ENCODE peak calls at places on chromosome 1, in four cellular contexts. J, M, I and F are unnamed samples.

GRCh38 chr1:171139890-171140289 is 45.2 kb upstream of the FMO2 start:
- DNase-seq in M (no peak), J (no peak), I (no peak), F (no peak)

GRCh38 chr1:178645157-178645825 is 79.8 kb upstream of the RALGPS2 start:
- DNase-seq in I (no peak), J (no peak), M (no peak), F (no peak)

GRCh38 chr1:245512980-245513578 is 358.3 kb downstream of the KIF26B start:
- DNase-seq in J (no peak), I (peak), M (no peak), F (no peak)

GRCh38 chr1:196317535-196318522 is 290.4 kb downstream of the KCNT2 start:
- DNase-seq in M (no peak), J (peak), I (peak), F (no peak)

GRCh38 chr1:109765896-109766615 is 2.3 kb upstream of the EPS8L3 start:
- DNase-seq in M (no peak), J (no peak), I (no peak), F (no peak)

GRCh38 chr1:75984781-75985180 is 52.6 kb upstream of the ASB17 start:
- DNase-seq in I (no peak), J (no peak), M (no peak), F (no peak)

GRCh38 chr1:248807067-248807737 is 18.5 kb downstream of the SH3BP5L start:
- DNase-seq in I (peak), J (no peak), M (no peak), F (peak)

GRCh38 chr1:200096774-200097173 is 69.3 kb downstream of the NR5A2 start:
- DNase-seq in J (no peak), M (no peak), I (no peak), F (no peak)

GRCh38 chr1:225882699-225883615 is 777 bp upstream of the TMEM63A start:
- DNase-seq in M (no peak), J (no peak), I (peak), F (no peak)

GRCh38 chr1:212037900-212038299 is 2.4 kb downstream of the DTL start:
- DNase-seq in I (no peak), J (no peak), M (no peak), F (no peak)

GRCh38 chr1:26779093-26779668 is 8.6 kb upstream of the PIGV start:
- DNase-seq in I (no peak), M (no peak), J (no peak), F (no peak)

GRCh38 chr1:202588644-202589189 is 121.5 kb downstream of the SYT2 start:
- DNase-seq in I (no peak), M (no peak), J (no peak), F (no peak)

GRCh38 chr1:223504741-223505140 is 111.5 kb downstream of the CCDC185 start:
- DNase-seq in J (peak), I (no peak), M (no peak), F (no peak)

GRCh38 chr1:95309031-95309459 is 75.0 kb downstream of the RWDD3 start:
- DNase-seq in J (no peak), M (no peak), I (peak), F (no peak)

GRCh38 chr1:156406229-156406628 is 37.2 kb downstream of the RHBG start:
- DNase-seq in M (no peak), I (no peak), J (no peak), F (no peak)

GRCh38 chr1:57015071-57015470 is 49.3 kb upstream of the C8B start:
- DNase-seq in J (no peak), M (no peak), I (no peak), F (no peak)

GRCh38 chr1:54934869-54935268 is 45.6 kb upstream of the TMEM61 start:
- DNase-seq in J (peak), I (no peak), M (no peak), F (no peak)

GRCh38 chr1:25703671-25704637 is 87.4 kb downstream of the MAN1C1 start:
- DNase-seq in I (no peak), M (no peak), J (no peak), F (no peak)

GRCh38 chr1:80248886-80249285 is 1242.4 kb upstream of the ADGRL4 start:
- DNase-seq in I (no peak), M (no peak), J (no peak), F (no peak)

GRCh38 chr1:181936768-181937581 is 124.5 kb downstream of the ZNF648 start:
- DNase-seq in J (no peak), I (peak), M (peak), F (peak)

GRCh38 chr1:230869499-230869898 is 1.2 kb upstream of the C1orf198 start:
- DNase-seq in J (no peak), I (no peak), M (no peak), F (no peak)

GRCh38 chr1:87058343-87058649 is 143.9 kb downstream of the HS2ST1 start:
- DNase-seq in J (no peak), I (no peak), M (no peak), F (no peak)

GRCh38 chr1:216665381-216665780 is 57.8 kb downstream of the ESRRG start:
- DNase-seq in J (no peak), M (no peak), I (no peak), F (no peak)

GRCh38 chr1:100362821-100363466 is 10.6 kb downstream of the CDC14A start:
- DNase-seq in J (no peak), I (no peak), M (no peak), F (no peak)

GRCh38 chr1:10980094-10980577 is 32.3 kb upstream of the TARDBP start:
- DNase-seq in M (peak), J (no peak), I (peak), F (no peak)

GRCh38 chr1:23923592-23924495 is 10.7 kb upstream of the CNR2 start:
- DNase-seq in M (no peak), I (no peak), J (no peak), F (no peak)

GRCh38 chr1:84382127-84382526 is 16.2 kb upstream of the DNASE2B start:
- DNase-seq in J (no peak), M (no peak), I (no peak), F (no peak)

GRCh38 chr1:95323117-95323516 is 89.1 kb downstream of the RWDD3 start:
- DNase-seq in I (no peak), J (no peak), M (no peak), F (no peak)

GRCh38 chr1:218498061-218498938 is 153.2 kb downstream of the TGFB2 start:
- DNase-seq in M (no peak), I (no peak), J (no peak), F (no peak)

GRCh38 chr1:11493972-11494655 is 15.2 kb downstream of the DISP3 start:
- DNase-seq in M (no peak), I (no peak), J (no peak), F (no peak)

GRCh38 chr1:117096871-117097842 is 24.4 kb downstream of the TRIM45 start:
- DNase-seq in I (no peak), J (no peak), M (no peak), F (no peak)

GRCh38 chr1:23553206-23553895 is 6.0 kb downstream of the ID3 start:
- DNase-seq in I (no peak), M (no peak), J (no peak), F (no peak)

GRCh38 chr1:23475641-23476040 is 8.3 kb downstream of the ASAP3 start:
- DNase-seq in J (no peak), I (no peak), M (no peak), F (no peak)

GRCh38 chr1:245361056-245361455 is 206.3 kb downstream of the KIF26B start:
- DNase-seq in I (no peak), M (no peak), J (no peak), F (no peak)

GRCh38 chr1:227490001-227490400 is 73.4 kb upstream of the ZNF678 start:
- DNase-seq in I (no peak), J (no peak), M (no peak), F (no peak)

GRCh38 chr1:227486559-227486958 is 76.8 kb upstream of the ZNF678 start:
- DNase-seq in I (no peak), J (no peak), M (no peak), F (no peak)

GRCh38 chr1:227487606-227488005 is 75.8 kb upstream of the ZNF678 start:
- DNase-seq in I (no peak), M (no peak), J (no peak), F (no peak)

GRCh38 chr1:227490478-227490877 is 72.9 kb upstream of the ZNF678 start:
- DNase-seq in M (no peak), J (no peak), I (no peak), F (no peak)

DNA sequence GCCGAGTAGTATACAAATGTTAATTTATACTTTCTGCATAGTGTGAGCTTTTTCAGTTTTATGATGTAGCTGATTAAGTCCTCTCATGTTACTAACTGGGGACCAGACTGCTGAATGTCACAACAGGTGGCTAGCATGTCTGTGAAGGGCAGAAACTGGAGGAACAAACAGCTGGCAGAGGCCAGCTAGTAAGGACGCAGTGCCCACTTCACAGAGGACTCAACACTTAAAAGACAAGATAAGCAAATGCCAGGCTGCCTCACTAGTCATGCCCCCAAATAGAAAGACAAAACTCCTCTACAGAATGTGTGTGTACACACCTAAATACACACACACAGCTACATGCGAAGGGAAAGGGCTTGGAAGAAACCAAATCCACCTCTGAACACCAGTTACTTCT is 73.8 kb upstream of the ZNF678 start:
- DNase-seq in I (no peak), M (no peak), J (no peak), F (no peak)
- TF ChIP-seq CTCF in I (no peak), M (no peak), J (no peak), F (no peak)

GRCh38 chr1:94236630-94237290 is 624 bp downstream of the ARHGAP29 start:
- DNase-seq in I (peak), J (no peak), M (no peak), F (no peak)

GRCh38 chr1:94236021-94236491 is 1.3 kb downstream of the ARHGAP29 start:
- DNase-seq in M (no peak), J (no peak), I (peak), F (no peak)

GRCh38 chr1:94237291-94238226 is at the start of gene ARHGAP29:
- DNase-seq in I (peak), M (peak), J (no peak), F (peak)

GRCh38 chr1:94234615-94235014 is 2.8 kb downstream of the ARHGAP29 start:
- DNase-seq in M (no peak), J (no peak), I (no peak), F (no peak)

DNA sequence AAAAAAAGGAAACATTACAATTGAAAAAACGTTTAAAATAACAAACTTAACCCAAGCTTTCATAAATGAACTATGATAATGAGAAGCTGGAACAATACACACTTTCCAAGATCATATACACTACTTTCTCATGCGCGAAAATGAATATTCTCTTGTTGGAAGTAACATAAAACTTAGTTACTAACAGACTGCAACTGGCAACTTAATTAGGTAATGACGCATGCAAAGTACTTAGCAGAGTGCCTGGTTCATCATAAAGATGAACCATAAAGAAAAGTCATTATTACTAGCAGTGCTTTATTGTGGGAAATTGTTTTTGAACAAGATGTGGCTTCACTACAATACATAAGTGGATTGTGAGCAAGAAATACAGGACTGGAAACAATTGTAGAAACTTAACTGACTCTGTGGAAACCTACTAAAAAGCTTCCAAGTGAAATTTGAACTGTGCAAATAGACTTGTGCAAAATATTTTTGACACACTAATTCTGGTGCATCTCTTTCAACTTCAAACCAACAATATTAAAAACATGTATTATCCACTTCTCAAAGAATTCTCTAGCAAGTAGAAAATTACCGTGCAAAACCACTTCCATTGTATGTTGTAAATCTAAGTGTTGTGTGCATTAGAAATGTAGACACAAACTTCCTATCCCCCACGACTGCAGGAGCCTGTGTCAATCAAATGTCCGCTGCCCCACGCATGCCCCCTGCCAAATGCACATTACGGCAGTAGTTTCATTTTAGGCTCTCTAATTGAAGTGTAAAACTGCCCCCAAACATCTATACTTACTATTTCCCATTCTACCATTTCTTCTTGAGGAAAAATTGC is 2.0 kb downstream of the ARHGAP29 start:
- DNase-seq in I (no peak), M (no peak), J (no peak), F (no peak)
- H3K4me3 ChIP-seq in I (no peak), M (no peak), J (peak), F (no peak)

GRCh38 chr1:113073457-113073950 is 506 bp downstream of the LRIG2 start:
- DNase-seq in J (peak), I (peak), M (peak), F (no peak)
- TF ChIP-seq CTCF in J (peak), I (peak), M (no peak), F (no peak)

GRCh38 chr1:41874350-41874749 is 44.4 kb downstream of the HIVEP3 start:
- DNase-seq in M (no peak), J (no peak), I (no peak), F (no peak)

GRCh38 chr1:41875487-41875886 is 43.2 kb downstream of the HIVEP3 start:
- DNase-seq in I (no peak), M (no peak), J (no peak), F (no peak)

GRCh38 chr1:41876533-41877445 is 41.9 kb downstream of the HIVEP3 start:
- DNase-seq in J (no peak), M (no peak), I (peak), F (no peak)

GRCh38 chr1:41872074-41872473 is 46.6 kb downstream of the HIVEP3 start:
- DNase-seq in J (no peak), M (no peak), I (no peak), F (no peak)

DNA sequence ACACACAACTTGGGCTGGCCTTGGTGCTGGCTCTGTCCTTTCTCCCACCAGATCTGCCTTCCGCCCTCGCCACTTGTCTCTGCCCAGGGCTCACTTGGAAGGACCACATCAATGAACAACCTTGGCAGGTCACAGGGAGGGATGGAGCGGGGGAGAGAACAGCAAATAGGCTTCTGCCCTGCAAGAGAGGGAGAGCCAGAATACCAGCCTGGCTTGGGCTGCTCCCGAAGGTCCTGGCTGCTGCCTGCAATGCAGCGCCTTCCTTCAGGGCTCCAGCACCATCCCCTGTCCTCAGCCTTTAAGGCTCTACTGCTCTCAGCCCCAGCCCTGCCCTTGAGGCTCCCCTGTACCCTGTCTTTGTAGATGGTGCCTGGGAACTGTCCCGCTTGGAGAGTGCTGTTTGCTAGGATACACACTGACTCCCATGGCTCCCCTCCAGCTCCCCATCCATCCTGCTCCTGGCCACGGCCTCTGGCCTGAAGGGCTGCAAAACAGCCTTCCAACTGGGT is 43.8 kb downstream of the HIVEP3 start:
- DNase-seq in I (peak), J (no peak), M (no peak), F (no peak)
- H3K4me3 ChIP-seq in I (no peak), J (no peak), M (no peak), F (no peak)

GRCh38 chr1:237492359-237492758 is 398.4 kb downstream of the ZP4 start:
- DNase-seq in I (no peak), J (no peak), M (no peak), F (no peak)
- TF ChIP-seq CTCF in I (no peak), J (no peak), M (no peak), F (no peak)

DNA sequence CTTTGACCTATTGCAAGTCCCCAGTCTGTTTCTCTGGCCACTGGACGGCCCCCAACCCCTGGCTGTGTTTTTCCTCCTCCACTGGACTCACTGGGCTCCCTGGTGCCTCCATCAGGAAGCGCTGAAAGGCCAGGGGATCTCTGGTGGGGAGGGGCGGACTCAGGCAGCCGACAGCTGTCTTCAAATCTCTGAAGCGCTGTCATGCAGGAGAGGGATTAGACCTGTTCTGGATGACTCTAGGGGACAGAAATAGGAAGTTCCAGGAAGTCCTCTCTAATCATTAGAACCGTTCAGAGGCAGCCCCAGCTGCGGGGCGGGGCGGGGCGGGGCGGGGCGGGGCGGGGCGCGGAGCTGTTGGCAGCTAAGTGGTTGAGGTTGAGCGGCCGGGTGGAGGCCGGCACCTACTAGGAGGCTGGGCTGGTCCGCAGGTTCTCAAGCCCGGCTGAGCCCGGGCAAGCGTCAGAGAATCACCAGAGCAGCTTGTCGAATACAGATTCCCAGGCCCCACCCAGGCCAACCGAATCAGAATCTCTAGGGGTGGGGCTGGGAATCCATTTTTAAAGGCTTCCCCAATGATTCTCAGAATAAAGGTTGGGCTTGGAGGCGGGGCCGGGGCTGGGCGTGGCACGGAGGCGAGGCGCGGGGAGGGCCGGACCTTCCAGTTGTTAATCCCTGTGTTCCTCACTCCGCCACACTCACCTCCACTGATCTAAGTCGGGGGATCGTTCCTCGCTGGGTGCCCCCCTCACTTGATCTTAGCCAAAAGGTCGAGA is 11.4 kb upstream of the PHLDA3 start:
- DNase-seq in M (peak), J (no peak), I (peak), F (peak)
- H3K4me3 ChIP-seq in M (no peak), J (peak), I (peak), F (peak)

GRCh38 chr1:48177257-48177656 is 45.3 kb upstream of the SLC5A9 start:
- DNase-seq in M (no peak), I (no peak), J (no peak), F (no peak)
- TF ChIP-seq CTCF in M (no peak), I (no peak), J (no peak), F (no peak)

DNA sequence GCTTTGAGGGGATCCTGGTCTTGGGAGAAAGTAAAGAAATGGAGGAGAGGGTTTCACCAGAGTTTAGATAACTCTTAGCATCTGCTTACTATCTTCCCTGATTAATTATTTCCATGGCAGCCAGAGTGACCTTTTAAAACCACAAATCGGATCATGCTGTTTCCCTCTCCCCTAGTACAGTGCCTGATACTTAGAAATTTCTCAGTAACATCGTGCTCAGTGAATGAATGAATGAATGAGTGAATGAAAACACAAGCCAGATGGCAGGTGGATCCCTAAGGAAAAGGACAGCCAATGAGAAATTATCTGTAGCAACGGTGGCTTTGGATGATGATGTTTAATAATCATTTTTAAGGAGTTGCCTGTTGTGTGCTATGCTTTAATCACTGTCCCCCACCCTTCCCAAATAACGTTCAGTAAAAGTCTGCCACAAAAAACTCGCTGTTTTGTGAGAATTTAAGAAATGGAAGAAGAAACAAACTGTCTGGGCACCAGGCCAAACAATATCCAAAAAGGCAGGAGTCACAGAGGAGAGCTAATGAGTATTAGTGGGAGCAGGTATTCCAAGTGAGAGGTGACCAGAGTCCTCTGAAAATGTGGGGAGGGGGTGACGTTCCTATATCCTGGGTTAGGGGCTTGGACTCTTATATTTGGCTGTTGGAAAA is 737 bp upstream of the SMAP2 start:
- DNase-seq in M (no peak), J (no peak), I (no peak), F (no peak)
- H3K4me3 ChIP-seq in M (no peak), J (peak), I (no peak), F (peak)

DNA sequence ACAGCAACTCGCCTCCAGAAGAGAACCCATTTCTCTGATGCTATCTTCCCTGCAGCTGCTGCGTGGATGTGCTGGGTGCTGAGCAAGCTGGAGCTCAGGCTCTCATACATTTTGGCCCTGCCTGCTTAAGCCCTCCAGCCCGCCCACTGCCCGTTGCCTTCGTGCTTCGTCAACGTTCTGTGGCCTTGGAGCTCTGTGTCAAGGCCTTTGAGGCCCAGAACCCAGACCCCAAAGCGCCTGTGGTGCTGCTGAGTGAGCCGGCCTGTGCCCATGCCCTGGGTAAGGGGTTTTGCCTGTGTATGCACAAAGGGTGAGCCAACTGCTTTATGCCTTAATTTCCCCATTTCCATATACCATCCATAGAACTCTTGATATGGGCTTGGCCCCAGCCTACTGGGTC is 1.1 kb downstream of the DPH2 start:
- DNase-seq in J (no peak), I (no peak), M (no peak), F (no peak)
- TF ChIP-seq CTCF in J (no peak), I (no peak), M (no peak), F (no peak)